ENCODE peak calls at places on chromosomes 6 and 20, in six cellular contexts. Z is K562, W is H1, M is GM23338, X is astrocyte, Y is HCT116. K is an unnamed sample.

GRCh38 chr6:97437087-97437486 is 154.1 kb upstream of the MMS22L start:
- DNase-seq in Z (peak; percentile 20), W (no peak), M (peak; percentile 77), X (peak; percentile 2), Y (peak; percentile 19), K (no peak)

GRCh38 chr6:13400772-13401171 is 72.4 kb upstream of the TBC1D7 start:
- DNase-seq in Z (no peak), W (no peak), M (no peak), X (no peak), Y (no peak), K (no peak)

GRCh38 chr20:64231621-64232550 is 23.7 kb upstream of the PCMTD2 start:
- DNase-seq in Z (no peak), W (no peak), M (no peak), X (no peak), Y (no peak), K (no peak)

GRCh38 chr6:106370639-106371038 is 10.1 kb downstream of the CRYBG1 start:
- DNase-seq in Z (no peak), W (no peak), M (no peak), X (no peak), Y (peak; percentile 44), K (no peak)

GRCh38 chr6:15592610-15593009 is 70.2 kb downstream of the DTNBP1 start:
- DNase-seq in Z (no peak), W (no peak), M (no peak), X (no peak), Y (no peak), K (no peak)

GRCh38 chr20:49569403-49570115 is 1.6 kb upstream of the PTGIS start:
- DNase-seq in Z (no peak), W (no peak), M (no peak), X (peak; percentile 52), Y (no peak), K (no peak)

GRCh38 chr6:23218751-23219150 is 649.4 kb downstream of the HDGFL1 start:
- DNase-seq in Z (no peak), W (no peak), M (peak; percentile 53), X (no peak), Y (no peak), K (no peak)

GRCh38 chr6:147078602-147079001 is 125.6 kb upstream of the STXBP5 start:
- DNase-seq in Z (no peak), W (no peak), M (no peak), X (peak; percentile 15), Y (no peak), K (no peak)

GRCh38 chr6:140636237-140636636 is 1261.8 kb upstream of the CITED2 start:
- DNase-seq in Z (no peak), W (no peak), M (no peak), X (no peak), Y (no peak), K (no peak)

GRCh38 chr6:75211920-75212590 is 6.2 kb upstream of the COL12A1 start:
- DNase-seq in Z (no peak), W (no peak), M (no peak), X (no peak), Y (no peak), K (no peak)

GRCh38 chr20:35661013-35661412 is 3.7 kb downstream of the CPNE1 start:
- DNase-seq in Z (no peak), W (no peak), M (no peak), X (peak; percentile 46), Y (peak; percentile 12), K (no peak)

GRCh38 chr6:11363881-11364576 is 131.6 kb upstream of the NEDD9 start:
- DNase-seq in Z (no peak), W (no peak), M (no peak), X (no peak), Y (no peak), K (peak; percentile 53)

GRCh38 chr6:77038801-77039200 is 424.5 kb downstream of the HTR1B start:
- DNase-seq in Z (no peak), W (no peak), M (no peak), X (peak; percentile 57), Y (no peak), K (no peak)

GRCh38 chr6:125728739-125729138 is 20.7 kb upstream of the HEY2 start:
- DNase-seq in Z (no peak), W (no peak), M (no peak), X (no peak), Y (no peak), K (no peak)

GRCh38 chr6:64294034-64294433 is 658.4 kb downstream of the PHF3 start:
- DNase-seq in Z (no peak), W (no peak), M (no peak), X (no peak), Y (no peak), K (no peak)

GRCh38 chr6:72955666-72956065 is 269.6 kb downstream of the KHDC1L start:
- DNase-seq in Z (no peak), W (no peak), M (no peak), X (no peak), Y (no peak), K (no peak)

GRCh38 chr6:134028438-134028837 is 24.0 kb downstream of the SLC2A12 start:
- DNase-seq in Z (no peak), W (no peak), M (no peak), X (no peak), Y (no peak), K (no peak)

GRCh38 chr20:16947346-16947943 is 199.3 kb downstream of the OTOR start:
- DNase-seq in Z (no peak), W (no peak), M (no peak), X (peak; percentile 46), Y (no peak), K (no peak)

GRCh38 chr6:6758915-6759654 is 170.6 kb downstream of the LY86 start:
- DNase-seq in Z (peak; percentile 74), W (no peak), M (peak; percentile 96), X (peak; percentile 42), Y (peak; percentile 32), K (no peak)

GRCh38 chr6:86016567-86016966 is 373.9 kb upstream of the SYNCRIP start:
- DNase-seq in Z (no peak), W (no peak), M (no peak), X (no peak), Y (no peak), K (no peak)

GRCh38 chr6:96520039-96520850 is 1.4 kb upstream of the UFL1 start:
- DNase-seq in Z (no peak), W (no peak), M (peak; percentile 72), X (peak; percentile 68), Y (peak; percentile 86), K (peak; percentile 57)

GRCh38 chr20:63230800-63231268 is 4.9 kb upstream of the BIRC7 start:
- DNase-seq in Z (peak; percentile 48), W (no peak), M (peak; percentile 94), X (peak; percentile 62), Y (no peak), K (no peak)

GRCh38 chr20:45306431-45306982 is at the start of gene RBPJL:
- DNase-seq in Z (peak; percentile 81), W (no peak), M (peak; percentile 77), X (no peak), Y (no peak), K (no peak)
- TF ChIP-seq EZH2 in Z (no peak), W (no peak), M (no peak), X (peak; percentile 46), Y (no peak), K (no peak)

GRCh38 chr6:137951064-137951597 is 84.1 kb downstream of the TNFAIP3 start:
- DNase-seq in Z (no peak), W (no peak), M (no peak), X (no peak), Y (no peak), K (no peak)

GRCh38 chr6:137950581-137950980 is 83.5 kb downstream of the TNFAIP3 start:
- DNase-seq in Z (no peak), W (no peak), M (no peak), X (no peak), Y (no peak), K (no peak)

GRCh38 chr6:137954253-137954652 is 87.2 kb downstream of the TNFAIP3 start:
- DNase-seq in Z (peak; percentile 36), W (no peak), M (no peak), X (no peak), Y (no peak), K (no peak)

GRCh38 chr6:137952247-137952646 is 85.2 kb downstream of the TNFAIP3 start:
- DNase-seq in Z (no peak), W (no peak), M (no peak), X (no peak), Y (no peak), K (no peak)

DNA sequence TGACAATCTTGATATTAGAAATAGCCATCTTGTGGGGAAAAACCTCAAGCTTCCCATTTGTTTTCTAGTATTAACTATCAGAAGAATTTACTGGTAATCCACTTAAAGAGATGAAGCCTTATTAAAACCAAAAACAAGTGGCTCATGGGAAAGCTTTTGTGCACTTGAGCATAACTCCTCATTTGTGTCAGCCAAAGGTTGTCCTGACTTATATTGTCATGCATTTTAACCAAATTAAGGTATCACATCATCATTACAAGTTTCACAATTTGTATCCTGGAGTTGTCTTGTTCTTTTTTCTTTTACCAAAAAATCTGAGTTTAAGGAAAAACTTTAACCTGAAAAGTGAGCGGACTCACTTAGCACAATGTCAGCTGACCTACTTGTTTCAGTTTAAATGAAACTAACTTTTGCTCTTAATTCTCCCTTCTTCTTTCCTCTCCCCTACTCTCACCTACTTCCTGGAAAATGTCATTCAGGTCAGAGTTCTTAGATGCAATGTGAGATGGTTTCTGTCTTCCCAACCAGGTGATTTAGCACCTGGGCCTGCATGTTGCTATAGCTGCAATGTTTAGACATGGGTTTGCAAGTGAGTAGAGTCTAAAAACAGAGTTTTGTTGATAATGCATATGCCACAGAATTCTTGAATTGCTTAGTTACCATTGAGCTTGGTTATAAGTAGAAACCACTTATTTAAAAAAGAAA is 82.8 kb downstream of the TNFAIP3 start:
- DNase-seq in Z (no peak), W (no peak), M (no peak), X (no peak), Y (no peak), K (no peak)
- H2AFZ ChIP-seq in Z (no peak overlapping the region), W (no peak overlapping the region), M (peak overlapping the region; percentile 3), X (no peak overlapping the region), Y (no peak overlapping the region), K (no peak overlapping the region)

DNA sequence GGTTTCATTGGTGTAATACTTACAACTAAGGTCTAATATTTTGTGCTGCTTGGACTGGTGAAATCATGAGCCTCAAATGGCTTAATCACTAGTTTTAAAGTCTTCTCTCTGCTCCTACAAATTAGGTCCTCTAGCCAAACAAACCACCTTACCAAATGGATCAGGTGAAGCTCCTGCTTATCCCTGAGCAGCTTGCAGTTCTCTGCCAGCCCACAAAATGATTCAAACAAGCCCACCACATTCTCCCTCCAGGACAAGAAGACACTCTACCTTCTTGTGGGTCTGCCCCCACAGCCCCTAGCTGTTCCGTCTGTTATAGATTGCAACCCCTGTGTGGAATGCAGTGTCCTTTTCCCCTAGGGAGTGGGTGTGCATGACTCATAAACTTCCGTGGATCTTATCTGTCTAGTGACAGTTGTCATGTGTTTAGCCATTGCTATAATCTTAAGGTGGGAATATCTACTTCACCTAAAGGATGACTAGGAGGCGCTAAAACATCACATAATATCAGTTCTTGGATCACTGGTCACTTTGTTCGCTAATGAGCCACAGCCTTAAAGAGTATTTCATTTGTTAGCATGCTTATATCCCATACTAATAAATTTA is 940.5 kb upstream of the MANEA start:
- DNase-seq in Z (no peak), W (no peak), M (peak; percentile 67), X (peak; percentile 1), Y (peak; percentile 19), K (no peak)
- TF ChIP-seq CTCF in Z (no peak), W (no peak), M (peak; percentile 72), X (peak; percentile 25), Y (no peak), K (peak; percentile 26)

DNA sequence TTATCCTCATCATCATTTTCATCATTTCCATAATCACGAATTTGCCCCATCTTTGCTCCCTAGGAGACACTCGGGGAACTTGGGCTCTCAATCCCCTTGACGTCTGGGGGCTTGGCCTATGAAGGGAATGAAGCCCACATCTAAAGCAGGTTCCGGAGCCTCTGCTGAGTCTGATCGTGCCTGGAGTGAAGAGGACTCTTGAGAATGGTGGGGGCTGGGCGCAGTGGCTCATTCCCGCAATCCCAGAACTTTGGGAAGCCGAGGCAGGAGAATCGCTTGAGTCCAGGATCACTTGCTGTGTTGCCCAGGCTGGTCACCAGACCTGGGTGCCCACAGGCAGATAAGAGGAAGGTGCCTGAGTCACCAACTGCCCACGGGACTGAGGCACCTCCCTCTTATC is 114.5 kb downstream of the SYCP2 start:
- DNase-seq in Z (no peak), W (no peak), M (no peak), X (no peak), Y (no peak), K (no peak)
- TF ChIP-seq EZH2 in Z (no peak), W (no peak), M (no peak), X (no peak), Y (no peak), K (no peak)